ENCODE peak calls at places on chromosomes 1 and 21, in four cellular contexts. G is prostate gland; Q is effector memory CD4-positive, alpha-beta T cell; V is HCT116. N is an unnamed sample. For H3K4me1 and H3K36me3, the result is how much of the 10 kb centered on the place peaks cover.

GRCh38 chr1:239819075-239819474 is 272.6 kb upstream of the FMN2 start:
- DNase-seq in G (no peak), Q (no peak), V (no peak), N (no peak)

GRCh38 chr1:58422436-58422835 is 124.1 kb downstream of the OMA1 start:
- DNase-seq in G (no peak), Q (no peak), V (no peak), N (no peak)

GRCh38 chr1:204410764-204411450 is 710 bp downstream of the PPP1R15B start:
- DNase-seq in G (peak), Q (no peak), V (no peak), N (peak)

GRCh38 chr21:37461494-37461893 is 94.9 kb downstream of the DYRK1A start:
- DNase-seq in G (no peak), Q (no peak), V (no peak), N (no peak)

GRCh38 chr1:16716691-16717173 is 23.6 kb upstream of the RNU1-4 start:
- DNase-seq in G (peak), Q (no peak), V (no peak), N (no peak)

GRCh38 chr1:230823421-230823820 is 44.9 kb downstream of the C1orf198 start:
- DNase-seq in G (no peak), Q (no peak), V (no peak), N (no peak)

GRCh38 chr1:86068126-86068805 is 88.3 kb downstream of the COL24A1 start:
- DNase-seq in G (no peak), Q (no peak), V (no peak), N (no peak)

GRCh38 chr1:154938604-154939399 is 2.3 kb upstream of the PMVK start:
- DNase-seq in G (no peak), Q (no peak), V (no peak), N (no peak)

GRCh38 chr1:25433389-25434186 is 2.9 kb downstream of the MACO1 start:
- DNase-seq in G (no peak), Q (no peak), V (no peak), N (no peak)

GRCh38 chr1:179706339-179706941 is 36.7 kb upstream of the FAM163A start:
- DNase-seq in G (peak), Q (no peak), V (peak), N (peak)

GRCh38 chr1:178518894-178519293 is 6.0 kb downstream of the TEX35 start:
- DNase-seq in G (no peak), Q (no peak), V (no peak), N (no peak)

GRCh38 chr21:25283720-25284119 is 323.6 kb downstream of the MRPL39 start:
- DNase-seq in G (no peak), Q (no peak), V (no peak), N (no peak)

GRCh38 chr1:24702511-24703293 is 42.5 kb upstream of the CLIC4 start:
- DNase-seq in G (no peak), Q (no peak), V (no peak), N (no peak)

GRCh38 chr1:3550511-3551289 is 60.6 kb downstream of the MEGF6 start:
- DNase-seq in G (no peak), Q (no peak), V (no peak), N (no peak)

GRCh38 chr1:35968396-35968795 is 37.5 kb downstream of the AGO3 start:
- DNase-seq in G (no peak), Q (no peak), V (no peak), N (no peak)

GRCh38 chr1:1438531-1439381 is 3.3 kb downstream of the VWA1 start:
- DNase-seq in G (no peak), Q (no peak), V (no peak), N (no peak)

GRCh38 chr1:170032531-170033295 is 41.8 kb downstream of the KIFAP3 start:
- DNase-seq in G (no peak), Q (no peak), V (no peak), N (no peak)

GRCh38 chr1:243490748-243491686 is 235.2 kb downstream of the SDCCAG8 start:
- DNase-seq in G (no peak), Q (no peak), V (no peak), N (no peak)

GRCh38 chr1:2499986-2500596 is 24.0 kb downstream of the PLCH2 start:
- DNase-seq in G (no peak), Q (no peak), V (no peak), N (no peak)

GRCh38 chr1:215188302-215188950 is 105.9 kb downstream of the KCNK2 start:
- DNase-seq in G (no peak), Q (no peak), V (no peak), N (no peak)

GRCh38 chr1:28860332-28861073 is 48.5 kb downstream of the OPRD1 start:
- DNase-seq in G (no peak), Q (no peak), V (no peak), N (peak)

GRCh38 chr1:26077524-26077923 is 10.1 kb upstream of the TRIM63 start:
- DNase-seq in G (no peak), Q (no peak), V (no peak), N (no peak)

GRCh38 chr1:227942021-227942715 is 5.6 kb downstream of the WNT9A start:
- DNase-seq in G (no peak), Q (no peak), V (no peak), N (peak)

GRCh38 chr1:157106813-157107189 is 7.2 kb upstream of the ETV3L start:
- DNase-seq in G (no peak), Q (no peak), V (no peak), N (no peak)

GRCh38 chr1:54376085-54377039 is 29.8 kb downstream of the SSBP3 start:
- DNase-seq in G (no peak), Q (no peak), V (peak), N (no peak)

GRCh38 chr1:36285450-36286101 is 20.6 kb upstream of the SH3D21 start:
- DNase-seq in G (peak), Q (peak), V (peak), N (peak)

GRCh38 chr1:47875831-47876586 is 121.2 kb downstream of the TRABD2B start:
- DNase-seq in G (no peak), Q (no peak), V (no peak), N (no peak)

GRCh38 chr1:21342961-21343838 is 52.9 kb upstream of the ECE1 start:
- DNase-seq in G (peak), Q (no peak), V (no peak), N (no peak)

GRCh38 chr1:234713859-234714258 is 103.9 kb upstream of the IRF2BP2 start:
- DNase-seq in G (no peak), Q (no peak), V (no peak), N (no peak)

GRCh38 chr21:45011911-45012660 is 62.3 kb upstream of the ADARB1 start:
- DNase-seq in G (no peak), Q (no peak), V (peak), N (no peak)

GRCh38 chr1:116360435-116361173 is 12.4 kb upstream of the ATP1A1 start:
- DNase-seq in G (no peak), Q (no peak), V (no peak), N (no peak)

GRCh38 chr1:222314839-222315238 is 233.1 kb downstream of the HHIPL2 start:
- DNase-seq in G (no peak), Q (no peak), V (no peak), N (no peak)

GRCh38 chr1:160159846-160160245 is 8.4 kb downstream of the ATP1A4 start:
- DNase-seq in G (peak), Q (no peak), V (no peak), N (no peak)

GRCh38 chr1:27103498-27103897 is 51.4 kb downstream of the SLC9A1 start:
- DNase-seq in G (no peak), Q (no peak), V (no peak), N (no peak)

GRCh38 chr21:39196310-39196709 is 13.1 kb upstream of the PSMG1 start:
- DNase-seq in G (no peak), Q (no peak), V (no peak), N (no peak)

GRCh38 chr1:97632075-97632474 is 288.8 kb downstream of the DPYD start:
- DNase-seq in G (no peak), Q (no peak), V (no peak), N (no peak)

GRCh38 chr1:209564904-209565303 is 18.6 kb upstream of the CAMK1G start:
- DNase-seq in G (no peak), Q (no peak), V (no peak), N (no peak)

GRCh38 chr1:151934048-151934493 is 24.8 kb upstream of the THEM4 start:
- DNase-seq in G (peak), Q (peak), V (no peak), N (peak)

GRCh38 chr1:165887877-165888551 is 60.6 kb downstream of the UCK2 start:
- DNase-seq in G (peak), Q (no peak), V (no peak), N (no peak)
- H3K4me1 ChIP-seq in G (under half), Q (under half), V (under half), N (under half)

DNA sequence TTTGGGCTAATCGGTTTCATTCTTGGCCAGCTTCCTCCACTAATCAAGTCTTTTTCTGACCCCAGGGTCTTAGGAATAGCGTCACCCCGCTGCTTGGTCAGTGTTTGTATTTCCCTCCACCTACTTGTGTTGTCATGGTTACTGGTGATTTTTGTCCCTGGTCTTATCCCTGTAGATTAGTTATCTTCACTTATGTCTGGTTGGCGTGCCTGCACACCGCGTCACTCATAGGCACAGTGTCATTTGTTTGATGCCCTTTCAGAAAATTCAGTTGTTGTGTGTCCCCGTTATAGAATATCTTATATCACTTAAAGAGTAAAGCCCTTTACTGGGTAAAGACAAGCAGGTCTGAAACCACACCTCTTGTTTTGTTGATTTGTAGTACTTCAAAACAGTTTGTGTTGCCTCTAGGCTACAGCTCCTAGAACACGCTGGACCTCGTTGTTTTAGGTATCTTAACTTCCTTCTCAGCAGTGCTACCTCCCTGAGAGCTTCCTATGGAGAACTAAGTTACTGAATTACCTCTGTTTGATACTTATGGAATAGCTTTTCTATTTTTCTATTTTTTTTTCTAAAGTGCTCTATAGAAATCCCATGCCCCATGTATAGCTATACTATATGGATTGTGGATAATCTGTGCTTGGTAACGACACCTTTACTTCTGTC is 897 bp downstream of the PPP1R12B start:
- DNase-seq in G (peak), Q (no peak), V (no peak), N (no peak)
- H3K27ac ChIP-seq in G (peak), Q (peak), V (no peak), N (peak)

GRCh38 chr1:67825596-67825995 is 7.7 kb downstream of the GNG12 start:
- DNase-seq in G (no peak), Q (no peak), V (no peak), N (no peak)
- H3K36me3 ChIP-seq in G (under half), Q (under half), V (under half), N (under half)

GRCh38 chr1:18955116-18955441 is 1.4 kb downstream of the IFFO2 start:
- DNase-seq in G (no peak), Q (no peak), V (no peak), N (no peak)

GRCh38 chr1:18955442-18956188 is 861 bp downstream of the IFFO2 start:
- DNase-seq in G (peak), Q (peak), V (no peak), N (peak)

GRCh38 chr1:18951818-18952391 is 4.6 kb downstream of the IFFO2 start:
- DNase-seq in G (no peak), Q (peak), V (no peak), N (no peak)

GRCh38 chr1:18954270-18955071 is 2.0 kb downstream of the IFFO2 start:
- DNase-seq in G (no peak), Q (no peak), V (no peak), N (no peak)

DNA sequence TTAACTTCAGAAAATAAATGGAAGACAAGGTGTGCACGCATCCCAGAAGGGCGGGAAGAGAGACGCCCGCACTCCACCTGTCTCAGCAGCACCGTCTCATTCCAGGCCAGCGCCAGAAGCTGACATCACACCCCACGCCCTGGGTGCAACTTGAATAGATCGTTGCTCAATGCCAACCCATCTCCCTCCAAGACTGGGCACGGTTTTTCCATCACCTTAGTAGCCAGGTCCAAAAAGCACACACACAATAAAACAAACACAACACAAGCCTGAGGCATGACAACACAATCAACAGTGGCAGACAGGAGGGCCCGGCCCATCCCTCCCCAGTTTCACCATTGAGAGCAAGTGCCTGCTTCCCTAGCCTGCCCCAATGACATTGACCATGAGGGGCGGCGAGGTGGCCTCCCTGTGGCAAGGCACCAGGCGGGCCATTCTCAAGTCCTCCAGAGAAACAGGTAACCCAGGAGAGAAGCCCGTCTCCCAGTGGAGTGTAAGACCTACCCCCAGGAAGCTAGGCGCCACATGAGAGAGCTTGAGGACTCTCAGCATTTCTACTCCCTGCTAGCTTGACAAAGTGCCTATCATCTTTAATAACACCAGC is 2.7 kb downstream of the IFFO2 start:
- DNase-seq in G (no peak), Q (no peak), V (no peak), N (no peak)
- H3K4me1 ChIP-seq in G (under half), Q (half or more), V (under half), N (under half)

GRCh38 chr21:42614811-42615342 is 38.5 kb upstream of the PDE9A start:
- DNase-seq in G (peak), Q (peak), V (no peak), N (peak)

GRCh38 chr21:42614391-42614790 is 39.0 kb upstream of the PDE9A start:
- DNase-seq in G (no peak), Q (peak), V (no peak), N (no peak)

GRCh38 chr21:42612390-42612789 is 41.0 kb upstream of the PDE9A start:
- DNase-seq in G (no peak), Q (no peak), V (no peak), N (no peak)

GRCh38 chr21:42611852-42612251 is 41.6 kb upstream of the PDE9A start:
- DNase-seq in G (no peak), Q (no peak), V (no peak), N (no peak)

DNA sequence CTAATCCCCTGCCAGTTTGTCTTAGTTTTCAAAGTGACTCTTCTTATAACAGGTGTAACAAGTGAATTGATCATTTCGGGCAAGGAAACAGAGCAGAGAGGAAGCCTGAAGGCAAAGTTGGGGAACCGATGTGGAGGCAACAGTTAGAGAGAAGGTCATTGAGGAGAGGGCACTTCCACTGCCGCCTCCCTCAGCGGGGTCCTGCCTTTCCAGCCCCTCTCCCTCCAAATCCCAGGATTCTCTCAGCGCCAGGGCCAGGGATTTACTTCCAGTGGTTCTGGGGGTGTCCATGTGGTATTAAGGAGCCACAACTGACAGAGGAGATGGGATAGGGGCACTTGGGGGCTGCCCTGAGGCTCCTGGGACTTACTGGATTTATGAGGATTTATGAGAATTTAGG is 39.7 kb upstream of the PDE9A start:
- DNase-seq in G (no peak), Q (no peak), V (no peak), N (no peak)
- H3K27ac ChIP-seq in G (no peak), Q (no peak), V (no peak), N (no peak)

GRCh38 chr21:46245213-46245915 is 16.8 kb upstream of the LSS start:
- DNase-seq in G (no peak), Q (no peak), V (no peak), N (no peak)
- H3K36me3 ChIP-seq in G (under half), Q (half or more), V (half or more), N (under half)